ENCODE peak calls at places on chromosome 6, in nine cellular contexts. D, H, C, E, I, P, L, X and U are unnamed samples.
A peak's percentile ranks its signal among the peaks of the same experiment; 100 is the strongest.

GRCh38 chr6:16511723-16512584 is 249.3 kb downstream of the ATXN1 start:
- DNase-seq in D (no peak), H (no peak), C (no peak), E (no peak), I (peak; percentile 69), P (no peak), L (no peak), X (no peak), U (no peak)

GRCh38 chr6:97068211-97068610 is 143.7 kb downstream of the KLHL32 start:
- DNase-seq in D (no peak), H (peak; percentile 49), C (peak; percentile 23), E (peak; percentile 30), I (peak; percentile 13), P (no peak), L (peak; percentile 55), X (no peak), U (no peak)

GRCh38 chr6:79385893-79386292 is 151.3 kb downstream of the LCA5 start:
- DNase-seq in D (no peak), H (no peak), C (peak; percentile 4), E (no peak), I (no peak), P (no peak), L (no peak), X (no peak), U (no peak)

GRCh38 chr6:12384417-12384912 is 94.3 kb downstream of the EDN1 start:
- DNase-seq in D (no peak), H (no peak), C (no peak), E (no peak), I (no peak), P (no peak), L (no peak), X (no peak), U (no peak)

GRCh38 chr6:79672631-79673065 is 41.5 kb downstream of the SH3BGRL2 start:
- DNase-seq in D (peak; percentile 5), H (peak; percentile 45), C (peak; percentile 17), E (peak; percentile 32), I (peak; percentile 45), P (no peak), L (peak; percentile 45), X (no peak), U (no peak)

GRCh38 chr6:41442800-41443501 is 103.2 kb upstream of the FOXP4 start:
- DNase-seq in D (no peak), H (peak; percentile 27), C (no peak), E (peak; percentile 89), I (no peak), P (peak; percentile 75), L (peak; percentile 10), X (no peak), U (no peak)

GRCh38 chr6:162032620-162033019 is 694.9 kb downstream of the PRKN start:
- DNase-seq in D (no peak), H (no peak), C (no peak), E (no peak), I (no peak), P (no peak), L (peak; percentile 1), X (no peak), U (no peak)

GRCh38 chr6:26660096-26660425 is 515 bp upstream of the ZNF322 start:
- DNase-seq in D (no peak), H (peak; percentile 33), C (no peak), E (no peak), I (no peak), P (no peak), L (peak; percentile 57), X (no peak), U (no peak)

GRCh38 chr6:165049362-165049761 is 260.0 kb downstream of the C6orf118 start:
- DNase-seq in D (no peak), H (no peak), C (peak; percentile 0), E (peak; percentile 78), I (no peak), P (no peak), L (peak; percentile 19), X (peak; percentile 73), U (no peak)

GRCh38 chr6:160139420-160139851 is 17.8 kb downstream of the SLC22A1 start:
- DNase-seq in D (peak; percentile 85), H (peak; percentile 92), C (peak; percentile 96), E (no peak), I (no peak), P (no peak), L (peak; percentile 98), X (no peak), U (no peak)

GRCh38 chr6:5115168-5115567 is 30.0 kb downstream of the PPP1R3G start:
- DNase-seq in D (no peak), H (peak; percentile 31), C (no peak), E (no peak), I (no peak), P (no peak), L (no peak), X (no peak), U (no peak)

GRCh38 chr6:129284225-129284624 is 401.3 kb downstream of the LAMA2 start:
- DNase-seq in D (no peak), H (no peak), C (no peak), E (no peak), I (no peak), P (no peak), L (no peak), X (no peak), U (no peak)

GRCh38 chr6:10163159-10163962 is 251.5 kb downstream of the TFAP2A start:
- DNase-seq in D (no peak), H (no peak), C (no peak), E (peak; percentile 21), I (no peak), P (no peak), L (no peak), X (peak; percentile 69), U (no peak)

GRCh38 chr6:170293881-170294755 is 3.2 kb upstream of the DLL1 start:
- DNase-seq in D (no peak), H (no peak), C (no peak), E (peak; percentile 71), I (no peak), P (no peak), L (no peak), X (no peak), U (no peak)

GRCh38 chr6:3848925-3849605 is at the start of gene FAM50B:
- DNase-seq in D (no peak), H (peak; percentile 80), C (peak; percentile 86), E (peak; percentile 93), I (peak; percentile 55), P (peak; percentile 96), L (peak; percentile 88), X (peak; percentile 73), U (no peak)

GRCh38 chr6:124924333-124924759 is 37.9 kb upstream of the RNF217 start:
- DNase-seq in D (no peak), H (peak; percentile 6), C (peak; percentile 59), E (no peak), I (no peak), P (no peak), L (no peak), X (no peak), U (no peak)

GRCh38 chr6:15408758-15409157 is 162.9 kb downstream of the JARID2 start:
- DNase-seq in D (no peak), H (no peak), C (no peak), E (no peak), I (no peak), P (no peak), L (no peak), X (no peak), U (no peak)

GRCh38 chr6:146434991-146435390 is 108.6 kb upstream of the RAB32 start:
- DNase-seq in D (no peak), H (no peak), C (no peak), E (no peak), I (no peak), P (no peak), L (no peak), X (no peak), U (no peak)

GRCh38 chr6:131909408-131910218 is 41.6 kb downstream of the CCN2 start:
- DNase-seq in D (peak; percentile 68), H (peak; percentile 72), C (peak; percentile 72), E (peak; percentile 75), I (peak; percentile 56), P (no peak), L (peak; percentile 84), X (peak; percentile 69), U (no peak)

GRCh38 chr6:169960531-169960890 is 209.1 kb downstream of the ERMARD start:
- DNase-seq in D (no peak), H (no peak), C (no peak), E (no peak), I (no peak), P (no peak), L (no peak), X (no peak), U (no peak)

GRCh38 chr6:95127266-95127665 is 450.1 kb upstream of the MANEA start:
- DNase-seq in D (no peak), H (no peak), C (no peak), E (no peak), I (no peak), P (no peak), L (no peak), X (no peak), U (no peak)

GRCh38 chr6:111646942-111647341 is 41.3 kb upstream of the TRAF3IP2 start:
- DNase-seq in D (no peak), H (peak; percentile 91), C (peak; percentile 32), E (no peak), I (no peak), P (no peak), L (no peak), X (no peak), U (no peak)

GRCh38 chr6:40397287-40398033 is 189.7 kb downstream of the LRFN2 start:
- DNase-seq in D (no peak), H (no peak), C (no peak), E (no peak), I (no peak), P (no peak), L (no peak), X (no peak), U (no peak)

GRCh38 chr6:168865522-168865921 is 388.1 kb downstream of the THBS2 start:
- DNase-seq in D (no peak), H (no peak), C (no peak), E (no peak), I (no peak), P (no peak), L (no peak), X (no peak), U (no peak)

GRCh38 chr6:107030151-107030550 is 2.2 kb downstream of the MTRES1 start:
- DNase-seq in D (no peak), H (peak; percentile 34), C (no peak), E (no peak), I (no peak), P (no peak), L (peak; percentile 16), X (no peak), U (no peak)